ENCODE peak calls at places on chromosomes 1 and 21, in ten cellular contexts. One of them, this sample, is unnamed.

GRCh38 chr1:183262628-183263220 is 76.7 kb downstream of the LAMC2 start:
- DNase-seq in WTC11: no peak
- DNase-seq in stimulated activated CD8-positive, alpha-beta memory T cell treated with anti-CD3 and anti-CD28 coated beads, Interleukin-15, amount 100 ng/mL, for 4 hours: no peak
- DNase-seq in left ventricle myocardium superior: no peak
- DNase-seq in lower leg skin: peak
- DNase-seq in GM23248: no peak
- DNase-seq in NT2/D1: no peak
- DNase-seq in substantia nigra: no peak
- DNase-seq in psoas muscle: no peak
- DNase-seq in AG08395: no peak
- DNase-seq in this sample: no peak

GRCh38 chr1:3064296-3064850 is 4.6 kb upstream of the PRDM16 start:
- DNase-seq in WTC11: no peak
- DNase-seq in stimulated activated CD8-positive, alpha-beta memory T cell treated with anti-CD3 and anti-CD28 coated beads, Interleukin-15, amount 100 ng/mL, for 4 hours: no peak
- DNase-seq in left ventricle myocardium superior: no peak
- DNase-seq in lower leg skin: peak
- DNase-seq in GM23248: no peak
- DNase-seq in NT2/D1: no peak
- DNase-seq in substantia nigra: no peak
- DNase-seq in psoas muscle: no peak
- DNase-seq in AG08395: no peak
- DNase-seq in this sample: peak

GRCh38 chr1:247332901-247333361 is 1.3 kb upstream of the ZNF496 start:
- DNase-seq in WTC11: no peak
- DNase-seq in stimulated activated CD8-positive, alpha-beta memory T cell treated with anti-CD3 and anti-CD28 coated beads, Interleukin-15, amount 100 ng/mL, for 4 hours: no peak
- DNase-seq in left ventricle myocardium superior: peak
- DNase-seq in lower leg skin: peak
- DNase-seq in GM23248: peak
- DNase-seq in NT2/D1: no peak
- DNase-seq in substantia nigra: peak
- DNase-seq in psoas muscle: peak
- DNase-seq in AG08395: no peak
- DNase-seq in this sample: peak

GRCh38 chr1:219422811-219423598 is 189.9 kb downstream of the ZC3H11B start:
- DNase-seq in WTC11: no peak
- DNase-seq in stimulated activated CD8-positive, alpha-beta memory T cell treated with anti-CD3 and anti-CD28 coated beads, Interleukin-15, amount 100 ng/mL, for 4 hours: no peak
- DNase-seq in left ventricle myocardium superior: no peak
- DNase-seq in lower leg skin: no peak
- DNase-seq in GM23248: peak
- DNase-seq in NT2/D1: no peak
- DNase-seq in substantia nigra: no peak
- DNase-seq in psoas muscle: no peak
- DNase-seq in AG08395: peak
- DNase-seq in this sample: no peak

GRCh38 chr1:219085988-219086387 is 87.7 kb upstream of the LYPLAL1 start:
- DNase-seq in WTC11: no peak
- DNase-seq in stimulated activated CD8-positive, alpha-beta memory T cell treated with anti-CD3 and anti-CD28 coated beads, Interleukin-15, amount 100 ng/mL, for 4 hours: no peak
- DNase-seq in left ventricle myocardium superior: no peak
- DNase-seq in lower leg skin: no peak
- DNase-seq in GM23248: peak
- DNase-seq in NT2/D1: no peak
- DNase-seq in substantia nigra: no peak
- DNase-seq in psoas muscle: no peak
- DNase-seq in AG08395: peak
- DNase-seq in this sample: no peak

GRCh38 chr21:45471229-45472052 is 66.5 kb downstream of the COL18A1 start:
- DNase-seq in WTC11: no peak
- DNase-seq in stimulated activated CD8-positive, alpha-beta memory T cell treated with anti-CD3 and anti-CD28 coated beads, Interleukin-15, amount 100 ng/mL, for 4 hours: no peak
- DNase-seq in left ventricle myocardium superior: peak
- DNase-seq in lower leg skin: no peak
- DNase-seq in GM23248: peak
- DNase-seq in NT2/D1: no peak
- DNase-seq in substantia nigra: no peak
- DNase-seq in psoas muscle: peak
- DNase-seq in AG08395: peak
- DNase-seq in this sample: no peak

GRCh38 chr1:27488523-27489138 is 1.3 kb downstream of the WASF2 start:
- DNase-seq in WTC11: peak
- DNase-seq in stimulated activated CD8-positive, alpha-beta memory T cell treated with anti-CD3 and anti-CD28 coated beads, Interleukin-15, amount 100 ng/mL, for 4 hours: no peak
- DNase-seq in left ventricle myocardium superior: no peak
- DNase-seq in lower leg skin: peak
- DNase-seq in GM23248: peak
- DNase-seq in NT2/D1: no peak
- DNase-seq in substantia nigra: no peak
- DNase-seq in psoas muscle: no peak
- DNase-seq in AG08395: no peak
- DNase-seq in this sample: no peak

GRCh38 chr1:153649867-153650235 is 8.7 kb upstream of the SNAPIN start:
- DNase-seq in WTC11: no peak
- DNase-seq in stimulated activated CD8-positive, alpha-beta memory T cell treated with anti-CD3 and anti-CD28 coated beads, Interleukin-15, amount 100 ng/mL, for 4 hours: no peak
- DNase-seq in left ventricle myocardium superior: peak
- DNase-seq in lower leg skin: no peak
- DNase-seq in GM23248: no peak
- DNase-seq in NT2/D1: no peak
- DNase-seq in substantia nigra: peak
- DNase-seq in psoas muscle: peak
- DNase-seq in AG08395: no peak
- DNase-seq in this sample: peak

GRCh38 chr21:46112731-46113215 is 14.9 kb downstream of the COL6A2 start:
- DNase-seq in WTC11: no peak
- DNase-seq in stimulated activated CD8-positive, alpha-beta memory T cell treated with anti-CD3 and anti-CD28 coated beads, Interleukin-15, amount 100 ng/mL, for 4 hours: no peak
- DNase-seq in left ventricle myocardium superior: no peak
- DNase-seq in lower leg skin: peak
- DNase-seq in GM23248: no peak
- DNase-seq in NT2/D1: no peak
- DNase-seq in substantia nigra: no peak
- DNase-seq in psoas muscle: no peak
- DNase-seq in AG08395: no peak
- DNase-seq in this sample: peak

GRCh38 chr1:26336477-26337205 is 17.3 kb downstream of the CRYBG2 start:
- DNase-seq in WTC11: peak
- DNase-seq in stimulated activated CD8-positive, alpha-beta memory T cell treated with anti-CD3 and anti-CD28 coated beads, Interleukin-15, amount 100 ng/mL, for 4 hours: peak
- DNase-seq in left ventricle myocardium superior: peak
- DNase-seq in lower leg skin: peak
- DNase-seq in GM23248: peak
- DNase-seq in NT2/D1: peak
- DNase-seq in substantia nigra: no peak
- DNase-seq in psoas muscle: peak
- DNase-seq in AG08395: peak
- DNase-seq in this sample: peak

GRCh38 chr1:17082761-17083160 is 28.9 kb upstream of the SDHB start:
- DNase-seq in WTC11: no peak
- DNase-seq in stimulated activated CD8-positive, alpha-beta memory T cell treated with anti-CD3 and anti-CD28 coated beads, Interleukin-15, amount 100 ng/mL, for 4 hours: no peak
- DNase-seq in left ventricle myocardium superior: no peak
- DNase-seq in lower leg skin: no peak
- DNase-seq in GM23248: no peak
- DNase-seq in NT2/D1: no peak
- DNase-seq in substantia nigra: no peak
- DNase-seq in psoas muscle: no peak
- DNase-seq in AG08395: no peak
- DNase-seq in this sample: no peak

GRCh38 chr1:37123266-37123665 is 89.0 kb upstream of the GRIK3 start:
- DNase-seq in WTC11: no peak
- DNase-seq in stimulated activated CD8-positive, alpha-beta memory T cell treated with anti-CD3 and anti-CD28 coated beads, Interleukin-15, amount 100 ng/mL, for 4 hours: no peak
- DNase-seq in left ventricle myocardium superior: no peak
- DNase-seq in lower leg skin: no peak
- DNase-seq in GM23248: no peak
- DNase-seq in NT2/D1: peak
- DNase-seq in substantia nigra: no peak
- DNase-seq in psoas muscle: no peak
- DNase-seq in AG08395: no peak
- DNase-seq in this sample: no peak

GRCh38 chr1:47508900-47509488 is 71.2 kb downstream of the FOXD2 start:
- DNase-seq in WTC11: no peak
- DNase-seq in stimulated activated CD8-positive, alpha-beta memory T cell treated with anti-CD3 and anti-CD28 coated beads, Interleukin-15, amount 100 ng/mL, for 4 hours: no peak
- DNase-seq in left ventricle myocardium superior: no peak
- DNase-seq in lower leg skin: peak
- DNase-seq in GM23248: peak
- DNase-seq in NT2/D1: no peak
- DNase-seq in substantia nigra: no peak
- DNase-seq in psoas muscle: no peak
- DNase-seq in AG08395: no peak
- DNase-seq in this sample: no peak

GRCh38 chr1:86703696-86704455 is 500 bp upstream of the SH3GLB1 start:
- DNase-seq in WTC11: peak
- DNase-seq in stimulated activated CD8-positive, alpha-beta memory T cell treated with anti-CD3 and anti-CD28 coated beads, Interleukin-15, amount 100 ng/mL, for 4 hours: peak
- DNase-seq in left ventricle myocardium superior: no peak
- DNase-seq in lower leg skin: no peak
- DNase-seq in GM23248: peak
- DNase-seq in NT2/D1: no peak
- DNase-seq in substantia nigra: no peak
- DNase-seq in psoas muscle: no peak
- DNase-seq in AG08395: peak
- DNase-seq in this sample: no peak

GRCh38 chr1:54362881-54363340 is 43.3 kb downstream of the SSBP3 start:
- DNase-seq in WTC11: no peak
- DNase-seq in stimulated activated CD8-positive, alpha-beta memory T cell treated with anti-CD3 and anti-CD28 coated beads, Interleukin-15, amount 100 ng/mL, for 4 hours: no peak
- DNase-seq in left ventricle myocardium superior: no peak
- DNase-seq in lower leg skin: no peak
- DNase-seq in GM23248: peak
- DNase-seq in NT2/D1: no peak
- DNase-seq in substantia nigra: no peak
- DNase-seq in psoas muscle: no peak
- DNase-seq in AG08395: no peak
- DNase-seq in this sample: no peak

GRCh38 chr1:114719424-114719787 is 2.8 kb upstream of the NRAS start:
- DNase-seq in WTC11: no peak
- DNase-seq in stimulated activated CD8-positive, alpha-beta memory T cell treated with anti-CD3 and anti-CD28 coated beads, Interleukin-15, amount 100 ng/mL, for 4 hours: no peak
- DNase-seq in left ventricle myocardium superior: no peak
- DNase-seq in lower leg skin: no peak
- DNase-seq in GM23248: peak
- DNase-seq in NT2/D1: no peak
- DNase-seq in substantia nigra: no peak
- DNase-seq in psoas muscle: no peak
- DNase-seq in AG08395: no peak
- DNase-seq in this sample: no peak

GRCh38 chr1:215877452-215877951 is 310.4 kb downstream of the KCTD3 start:
- DNase-seq in WTC11: no peak
- DNase-seq in stimulated activated CD8-positive, alpha-beta memory T cell treated with anti-CD3 and anti-CD28 coated beads, Interleukin-15, amount 100 ng/mL, for 4 hours: no peak
- DNase-seq in left ventricle myocardium superior: no peak
- DNase-seq in lower leg skin: no peak
- DNase-seq in GM23248: no peak
- DNase-seq in NT2/D1: no peak
- DNase-seq in substantia nigra: no peak
- DNase-seq in psoas muscle: no peak
- DNase-seq in AG08395: no peak
- DNase-seq in this sample: no peak

GRCh38 chr1:187848321-187848720 is 1019.6 kb downstream of the PLA2G4A start:
- DNase-seq in WTC11: no peak
- DNase-seq in stimulated activated CD8-positive, alpha-beta memory T cell treated with anti-CD3 and anti-CD28 coated beads, Interleukin-15, amount 100 ng/mL, for 4 hours: no peak
- DNase-seq in left ventricle myocardium superior: no peak
- DNase-seq in lower leg skin: no peak
- DNase-seq in GM23248: no peak
- DNase-seq in NT2/D1: no peak
- DNase-seq in substantia nigra: no peak
- DNase-seq in psoas muscle: no peak
- DNase-seq in AG08395: no peak
- DNase-seq in this sample: no peak

GRCh38 chr1:41716188-41717130 is 202.3 kb downstream of the HIVEP3 start:
- DNase-seq in WTC11: no peak
- DNase-seq in stimulated activated CD8-positive, alpha-beta memory T cell treated with anti-CD3 and anti-CD28 coated beads, Interleukin-15, amount 100 ng/mL, for 4 hours: no peak
- DNase-seq in left ventricle myocardium superior: no peak
- DNase-seq in lower leg skin: no peak
- DNase-seq in GM23248: no peak
- DNase-seq in NT2/D1: no peak
- DNase-seq in substantia nigra: no peak
- DNase-seq in psoas muscle: no peak
- DNase-seq in AG08395: no peak
- DNase-seq in this sample: no peak

GRCh38 chr1:116755036-116755435 is 806 bp downstream of the CD2 start:
- DNase-seq in WTC11: no peak
- DNase-seq in stimulated activated CD8-positive, alpha-beta memory T cell treated with anti-CD3 and anti-CD28 coated beads, Interleukin-15, amount 100 ng/mL, for 4 hours: no peak
- DNase-seq in left ventricle myocardium superior: no peak
- DNase-seq in lower leg skin: no peak
- DNase-seq in GM23248: no peak
- DNase-seq in NT2/D1: no peak
- DNase-seq in substantia nigra: no peak
- DNase-seq in psoas muscle: no peak
- DNase-seq in AG08395: no peak
- DNase-seq in this sample: no peak

GRCh38 chr1:166379447-166379846 is 212.6 kb upstream of the FAM78B start:
- DNase-seq in WTC11: no peak
- DNase-seq in stimulated activated CD8-positive, alpha-beta memory T cell treated with anti-CD3 and anti-CD28 coated beads, Interleukin-15, amount 100 ng/mL, for 4 hours: no peak
- DNase-seq in left ventricle myocardium superior: peak
- DNase-seq in lower leg skin: no peak
- DNase-seq in GM23248: no peak
- DNase-seq in NT2/D1: no peak
- DNase-seq in substantia nigra: no peak
- DNase-seq in psoas muscle: peak
- DNase-seq in AG08395: no peak
- DNase-seq in this sample: no peak

GRCh38 chr1:20423169-20423795 is 62.7 kb downstream of the CAMK2N1 start:
- DNase-seq in WTC11: no peak
- DNase-seq in stimulated activated CD8-positive, alpha-beta memory T cell treated with anti-CD3 and anti-CD28 coated beads, Interleukin-15, amount 100 ng/mL, for 4 hours: no peak
- DNase-seq in left ventricle myocardium superior: no peak
- DNase-seq in lower leg skin: no peak
- DNase-seq in GM23248: peak
- DNase-seq in NT2/D1: no peak
- DNase-seq in substantia nigra: no peak
- DNase-seq in psoas muscle: no peak
- DNase-seq in AG08395: no peak
- DNase-seq in this sample: no peak

GRCh38 chr21:44467859-44468195 is 12.5 kb downstream of the LRRC3 start:
- DNase-seq in WTC11: peak
- DNase-seq in stimulated activated CD8-positive, alpha-beta memory T cell treated with anti-CD3 and anti-CD28 coated beads, Interleukin-15, amount 100 ng/mL, for 4 hours: no peak
- DNase-seq in left ventricle myocardium superior: no peak
- DNase-seq in lower leg skin: no peak
- DNase-seq in GM23248: no peak
- DNase-seq in NT2/D1: no peak
- DNase-seq in substantia nigra: no peak
- DNase-seq in psoas muscle: no peak
- DNase-seq in AG08395: no peak
- DNase-seq in this sample: no peak